ENCODE peak calls at places on chromosome 18, in four cellular contexts. M, W, E and V are unnamed samples.

GRCh38 chr18:24876266-24876665 is 415.8 kb downstream of the HRH4 start:
- DNase-seq in M (no peak), W (no peak), E (no peak), V (no peak)

GRCh38 chr18:42030586-42031182 is 75.7 kb downstream of the PIK3C3 start:
- DNase-seq in M (no peak), W (peak; percentile 20), E (peak; percentile 33), V (no peak)

GRCh38 chr18:70553245-70553960 is 264.6 kb downstream of the SOCS6 start:
- DNase-seq in M (no peak), W (no peak), E (no peak), V (no peak)

GRCh38 chr18:53941601-53942335 is 282.7 kb downstream of the MBD2 start:
- DNase-seq in M (no peak), W (no peak), E (no peak), V (no peak)

GRCh38 chr18:54416459-54416858 is 58.8 kb downstream of the C18orf54 start:
- DNase-seq in M (no peak), W (peak; percentile 90), E (no peak), V (no peak)

GRCh38 chr18:58391932-58392331 is 237.0 kb downstream of the ALPK2 start:
- DNase-seq in M (no peak), W (no peak), E (no peak), V (no peak)

GRCh38 chr18:50602466-50602865 is 42.6 kb downstream of the MAPK4 start:
- DNase-seq in M (no peak), W (no peak), E (no peak), V (no peak)

GRCh38 chr18:59697236-59697932 is at the start of gene CCBE1:
- DNase-seq in M (no peak), W (peak; percentile 69), E (peak; percentile 93), V (peak; percentile 77)

GRCh38 chr18:79203017-79203605 is 133.9 kb downstream of the ATP9B start:
- DNase-seq in M (no peak), W (peak; percentile 43), E (no peak), V (no peak)

GRCh38 chr18:70363861-70364260 is 75.0 kb downstream of the SOCS6 start:
- DNase-seq in M (no peak), W (peak; percentile 80), E (no peak), V (no peak)

GRCh38 chr18:55455938-55456337 is 132.1 kb downstream of the TCF4 start:
- DNase-seq in M (no peak), W (no peak), E (no peak), V (no peak)

GRCh38 chr18:58998421-58999203 is 133.9 kb downstream of the ZNF532 start:
- DNase-seq in M (no peak), W (peak; percentile 89), E (no peak), V (no peak)

GRCh38 chr18:72075040-72075439 is 469.1 kb downstream of the CBLN2 start:
- DNase-seq in M (no peak), W (no peak), E (no peak), V (no peak)

GRCh38 chr18:55420665-55420964 is 167.4 kb downstream of the TCF4 start:
- DNase-seq in M (peak; percentile 3), W (no peak), E (no peak), V (peak; percentile 25)

GRCh38 chr18:9832871-9833270 is 52.9 kb upstream of the TXNDC2 start:
- DNase-seq in M (no peak), W (no peak), E (no peak), V (no peak)

GRCh38 chr18:79852561-79853302 is 55.0 kb downstream of the KCNG2 start:
- DNase-seq in M (no peak), W (no peak), E (no peak), V (no peak)

GRCh38 chr18:51164327-51165290 is 32.9 kb downstream of the MEX3C start:
- DNase-seq in M (no peak), W (no peak), E (no peak), V (no peak)

GRCh38 chr18:10304853-10305252 is 149.6 kb upstream of the APCDD1 start:
- DNase-seq in M (no peak), W (peak; percentile 96), E (no peak), V (no peak)

GRCh38 chr18:50560681-50561629 is 1.1 kb downstream of the MAPK4 start:
- DNase-seq in M (no peak), W (no peak), E (peak; percentile 36), V (peak; percentile 18)

GRCh38 chr18:41992066-41992465 is 37.0 kb downstream of the PIK3C3 start:
- DNase-seq in M (no peak), W (no peak), E (no peak), V (no peak)

GRCh38 chr18:51196116-51196810 is 1.2 kb downstream of the MEX3C start:
- DNase-seq in M (no peak), W (peak; percentile 31), E (peak; percentile 37), V (peak; percentile 35)

GRCh38 chr18:63149200-63149587 is 170.4 kb downstream of the BCL2 start:
- DNase-seq in M (no peak), W (no peak), E (no peak), V (no peak)

GRCh38 chr18:57759650-57760049 is 43.5 kb downstream of the ATP8B1 start:
- DNase-seq in M (no peak), W (peak; percentile 70), E (no peak), V (no peak)

GRCh38 chr18:13811993-13812392 is 12.0 kb upstream of the MC5R start:
- DNase-seq in M (no peak), W (no peak), E (no peak), V (no peak)

GRCh38 chr18:63162271-63163014 is 157.1 kb downstream of the BCL2 start:
- DNase-seq in M (peak; percentile 85), W (peak; percentile 71), E (no peak), V (peak; percentile 64)

GRCh38 chr18:13548944-13549878 is 177.1 kb downstream of the FAM210A start:
- DNase-seq in M (no peak), W (no peak), E (no peak), V (peak; percentile 73)

GRCh38 chr18:72539861-72540260 is 4.3 kb downstream of the CBLN2 start:
- DNase-seq in M (no peak), W (no peak), E (no peak), V (no peak)

DNA sequence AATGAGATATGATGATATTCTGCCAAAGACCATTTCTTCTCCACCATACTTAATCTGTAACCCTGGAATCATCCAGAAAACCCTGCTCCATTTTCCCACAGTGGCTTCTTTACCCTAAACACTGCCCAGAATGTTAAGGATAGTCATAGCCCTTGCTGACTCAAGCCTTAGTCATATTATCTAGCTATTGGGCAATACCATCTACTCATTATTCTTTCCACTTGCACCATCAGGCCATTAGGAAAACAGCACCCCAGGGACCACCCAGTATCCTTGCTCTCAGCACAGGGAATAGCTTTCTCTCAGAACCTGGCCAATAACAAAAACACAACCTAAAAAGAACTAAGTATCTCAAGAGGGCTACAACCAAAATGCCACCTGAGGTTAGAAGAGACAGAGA is 445.7 kb upstream of the SLC14A2 start:
- DNase-seq in M (no peak), W (peak; percentile 99), E (no peak), V (no peak)
- TF ChIP-seq CTCF in M (no peak), W (peak; percentile 9), E (no peak), V (no peak)

GRCh38 chr18:37381554-37381953 is 184.0 kb downstream of the CELF4 start:
- DNase-seq in M (no peak), W (no peak), E (no peak), V (no peak)
- TF ChIP-seq CTCF in M (no peak), W (no peak), E (no peak), V (no peak)

GRCh38 chr18:52694804-52695203 is 354.8 kb downstream of the DCC start:
- DNase-seq in M (no peak), W (no peak), E (peak; percentile 27), V (no peak)
- TF ChIP-seq CTCF in M (peak; percentile 36), W (peak; percentile 30), E (peak; percentile 56), V (no peak)

DNA sequence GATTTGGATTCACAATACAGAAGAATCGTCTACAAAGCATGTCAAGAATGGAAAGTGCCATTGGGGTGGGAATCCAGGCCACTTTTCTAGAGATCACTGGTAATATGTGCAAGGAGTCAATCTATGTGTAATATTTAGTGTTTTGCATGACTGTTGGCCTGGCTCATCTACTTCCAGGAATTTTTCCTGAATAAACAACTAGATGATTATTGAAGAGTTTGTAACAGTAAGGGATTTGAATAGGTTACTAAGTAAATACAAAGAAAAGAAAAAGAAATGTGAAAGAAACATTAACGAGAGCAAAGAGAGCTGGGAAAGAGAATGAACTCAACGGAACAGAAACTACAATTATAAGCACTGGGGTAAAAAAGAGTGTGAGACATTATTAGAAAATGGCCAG is 406.0 kb downstream of the TGIF1 start:
- DNase-seq in M (no peak), W (no peak), E (no peak), V (no peak)
- TF ChIP-seq CTCF in M (no peak), W (no peak), E (no peak), V (no peak)

DNA sequence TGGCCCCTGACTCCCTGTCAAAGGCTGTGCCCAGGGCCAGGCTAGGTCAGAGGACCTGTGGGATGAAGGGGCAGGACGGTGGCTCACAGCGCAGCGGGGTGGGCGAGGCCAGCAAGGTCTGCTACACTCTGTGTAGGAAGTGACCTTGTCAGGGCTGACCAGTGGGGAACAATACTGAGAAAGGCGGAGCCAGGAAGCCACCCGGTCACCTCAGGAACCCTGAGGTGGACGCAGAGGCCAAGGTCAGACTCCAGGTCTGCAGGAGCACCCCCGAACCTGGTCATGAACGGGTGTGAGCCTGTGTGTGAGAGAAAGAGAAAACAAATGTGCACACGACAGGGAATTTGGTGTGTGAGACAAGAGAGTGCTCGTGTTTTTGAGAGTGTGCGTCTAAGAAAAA is 72.3 kb downstream of the SMAD7 start:
- DNase-seq in M (no peak), W (no peak), E (no peak), V (no peak)
- TF ChIP-seq CTCF in M (no peak), W (no peak), E (no peak), V (no peak)

DNA sequence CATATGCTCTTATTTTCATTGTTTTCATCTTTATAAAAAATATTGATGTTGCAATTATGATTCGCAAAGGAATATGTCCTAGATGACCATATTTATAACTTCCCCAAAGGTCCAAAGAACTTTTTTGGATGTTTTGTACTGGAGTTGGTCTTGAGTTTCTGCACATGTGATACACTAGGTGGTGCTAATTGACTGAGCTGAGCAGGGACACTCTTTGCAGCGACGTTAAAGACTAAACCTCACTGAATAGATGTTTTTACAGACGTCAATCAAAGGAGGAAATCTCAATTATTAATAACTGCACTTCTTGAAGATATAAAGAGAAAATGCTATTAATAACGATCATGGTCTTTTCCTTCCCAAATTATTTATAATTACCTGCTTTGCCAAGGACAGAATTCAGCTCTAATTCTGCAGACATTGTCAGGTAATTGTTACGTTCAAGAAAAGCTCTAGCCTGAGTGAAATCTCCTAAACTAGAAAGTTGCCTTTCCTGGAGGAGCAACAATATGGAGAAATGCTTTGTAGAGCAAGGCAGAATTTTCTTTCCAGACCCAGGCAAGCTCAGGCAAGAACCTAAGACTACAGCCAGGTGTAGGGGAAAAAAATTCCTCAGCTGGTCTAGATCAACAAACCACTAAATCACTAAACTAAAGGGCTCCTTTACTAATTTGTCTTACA is 119.3 kb upstream of the RBBP8 start:
- DNase-seq in M (no peak), W (peak; percentile 54), E (no peak), V (peak; percentile 34)
- TF ChIP-seq CTCF in M (peak; percentile 58), W (peak; percentile 73), E (peak; percentile 51), V (peak; percentile 71)